ENCODE peak calls at places on chromosome 12, in four cellular contexts. H is IMR-90, Y is H1, M is astrocyte. P is an unnamed sample.

GRCh38 chr12:43937947-43938346 is 102.1 kb downstream of the TMEM117 start:
- DNase-seq in H (peak), Y (no peak), M (no peak), P (peak)

GRCh38 chr12:67593041-67593870 is 55.3 kb upstream of the DYRK2 start:
- DNase-seq in H (peak), Y (no peak), M (peak), P (no peak)

GRCh38 chr12:76947270-76947669 is 68.5 kb upstream of the CSRP2 start:
- DNase-seq in H (no peak), Y (no peak), M (no peak), P (no peak)

GRCh38 chr12:90331821-90332220 is 623.2 kb downstream of the CCER1 start:
- DNase-seq in H (no peak), Y (no peak), M (no peak), P (no peak)

GRCh38 chr12:124195226-124195938 is 99.5 kb upstream of the RFLNA start:
- DNase-seq in H (no peak), Y (no peak), M (no peak), P (no peak)

GRCh38 chr12:132161046-132161781 is 17.0 kb downstream of the NOC4L start:
- DNase-seq in H (peak), Y (no peak), M (peak), P (no peak)

GRCh38 chr12:62259311-62259992 is 752 bp upstream of the USP15 start:
- DNase-seq in H (no peak), Y (no peak), M (no peak), P (peak)

GRCh38 chr12:132433641-132434395 is 56.1 kb upstream of the FBRSL1 start:
- DNase-seq in H (no peak), Y (no peak), M (no peak), P (no peak)

GRCh38 chr12:79874665-79875064 is 60.2 kb downstream of the PPP1R12A start:
- DNase-seq in H (no peak), Y (no peak), M (no peak), P (no peak)

GRCh38 chr12:114371250-114371649 is 34.7 kb downstream of the TBX5 start:
- DNase-seq in H (no peak), Y (no peak), M (no peak), P (no peak)
- H2AFZ ChIP-seq in H (no peak), Y (no peak), M (no peak), P (no peak)

GRCh38 chr12:56042430-56043203 is 899 bp downstream of the RPS26 start:
- DNase-seq in H (no peak), Y (no peak), M (no peak), P (no peak)
- H2AFZ ChIP-seq in H (peak), Y (no peak), M (no peak), P (no peak)

GRCh38 chr12:1493781-1494180 is 100.6 kb downstream of the FBXL14 start:
- DNase-seq in H (no peak), Y (peak), M (no peak), P (no peak)

GRCh38 chr12:1494856-1495255 is 99.5 kb downstream of the FBXL14 start:
- DNase-seq in H (no peak), Y (peak), M (no peak), P (no peak)

GRCh38 chr12:1491983-1492697 is 102.2 kb downstream of the FBXL14 start:
- DNase-seq in H (no peak), Y (no peak), M (no peak), P (no peak)

GRCh38 chr12:1488908-1489381 is 105.4 kb downstream of the FBXL14 start:
- DNase-seq in H (peak), Y (no peak), M (peak), P (no peak)
- H2AFZ ChIP-seq in H (peak), Y (no peak), M (peak), P (no peak)

GRCh38 chr12:57162541-57163125 is 15.2 kb upstream of the LRP1-AS start:
- DNase-seq in H (no peak), Y (no peak), M (no peak), P (no peak)

GRCh38 chr12:57160021-57160420 is 12.6 kb upstream of the LRP1-AS start:
- DNase-seq in H (no peak), Y (no peak), M (no peak), P (no peak)

GRCh38 chr12:57159341-57159740 is 11.9 kb upstream of the LRP1-AS start:
- DNase-seq in H (no peak), Y (no peak), M (no peak), P (no peak)

GRCh38 chr12:57160741-57161140 is 13.3 kb upstream of the LRP1-AS start:
- DNase-seq in H (no peak), Y (no peak), M (no peak), P (no peak)

GRCh38 chr12:57161491-57161890 is 14.1 kb upstream of the LRP1-AS start:
- DNase-seq in H (peak), Y (no peak), M (peak), P (no peak)
- H2AFZ ChIP-seq in H (no peak), Y (no peak), M (no peak), P (no peak)

DNA sequence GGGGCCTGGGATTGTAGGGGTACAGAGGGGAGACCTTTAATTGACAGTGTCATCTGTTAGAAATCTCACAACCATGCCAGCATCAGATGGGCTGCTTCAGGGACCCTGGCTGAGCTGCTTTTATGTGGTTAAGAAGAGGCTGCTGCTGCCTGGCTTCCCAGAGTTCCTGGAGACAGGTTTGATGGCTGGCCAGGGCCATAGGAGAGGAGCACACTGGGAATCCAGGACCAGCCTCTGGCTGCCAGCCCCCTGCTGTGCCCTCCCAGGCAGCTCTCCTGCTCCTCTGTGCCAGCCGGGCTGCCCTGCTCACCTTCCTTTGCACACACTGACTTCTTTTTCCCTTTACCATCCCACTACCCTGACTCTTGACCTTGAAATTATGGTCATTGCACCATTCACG is 507 bp upstream of the KRT73 start:
- DNase-seq in H (no peak), Y (peak), M (no peak), P (no peak)
- H2AFZ ChIP-seq in H (no peak), Y (no peak), M (no peak), P (no peak)

GRCh38 chr12:105294886-105295479 is 35.5 kb upstream of the C12orf75 start:
- DNase-seq in H (no peak), Y (no peak), M (no peak), P (no peak)
- H2AFZ ChIP-seq in H (no peak), Y (peak), M (no peak), P (no peak)

DNA sequence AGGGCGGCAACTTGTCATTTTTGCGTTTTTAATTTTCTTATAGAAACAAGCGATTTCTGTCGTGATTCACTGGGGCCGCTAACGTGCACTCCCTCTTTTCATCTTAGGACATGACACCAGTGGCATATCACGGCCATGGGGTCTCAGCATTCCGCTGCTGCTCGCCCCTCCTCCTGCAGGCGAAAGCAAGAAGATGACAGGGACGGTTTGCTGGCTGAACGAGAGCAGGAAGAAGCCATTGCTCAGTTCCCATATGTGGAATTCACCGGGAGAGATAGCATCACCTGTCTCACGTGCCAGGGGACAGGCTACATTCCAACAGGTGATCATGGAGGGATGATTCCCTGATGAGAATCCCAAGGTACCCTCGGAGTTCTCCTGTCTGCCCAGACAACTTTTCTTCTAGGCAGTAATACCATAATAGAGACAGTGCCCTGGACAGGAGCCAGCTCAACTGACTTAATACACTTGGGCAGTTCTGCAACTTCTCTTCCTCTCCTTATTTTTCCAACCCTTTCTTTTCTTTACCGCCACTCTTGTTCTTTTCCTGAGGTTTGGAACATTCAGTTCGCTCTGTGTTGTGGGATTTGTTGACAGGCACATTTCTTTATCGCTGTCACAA is 817 bp downstream of the TMEM106C start:
- DNase-seq in H (no peak), Y (no peak), M (no peak), P (peak)
- H2AFZ ChIP-seq in H (peak), Y (peak), M (peak), P (peak)

GRCh38 chr12:85680881-85681280 is 155.3 kb downstream of the RASSF9 start:
- DNase-seq in H (no peak), Y (no peak), M (no peak), P (no peak)

GRCh38 chr12:85679296-85679695 is 156.9 kb downstream of the RASSF9 start:
- DNase-seq in H (no peak), Y (no peak), M (no peak), P (no peak)

GRCh38 chr12:85683051-85683450 is 153.2 kb downstream of the RASSF9 start:
- DNase-seq in H (no peak), Y (no peak), M (no peak), P (no peak)

GRCh38 chr12:85676816-85677749 is 159.1 kb downstream of the RASSF9 start:
- DNase-seq in H (no peak), Y (no peak), M (no peak), P (no peak)

DNA sequence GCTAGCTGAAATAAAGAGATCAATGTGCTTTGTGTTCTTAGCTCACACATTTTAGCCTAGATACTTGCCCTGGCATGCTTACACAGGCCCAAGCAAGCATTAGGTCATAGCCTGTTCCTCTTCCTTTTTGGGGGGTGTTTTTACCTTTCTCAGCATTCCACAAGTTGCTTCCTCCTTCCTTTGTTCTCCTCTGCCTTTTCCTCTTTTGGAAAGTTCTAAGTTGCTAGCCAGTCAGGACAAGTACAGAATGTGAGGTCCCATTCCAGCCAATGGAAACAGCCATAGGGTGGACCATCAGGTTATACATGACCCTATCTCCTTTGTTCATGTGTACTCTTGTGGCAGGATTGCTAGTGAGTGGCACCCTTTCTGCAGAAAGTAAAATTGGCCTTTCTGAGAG is 154.9 kb downstream of the RASSF9 start:
- DNase-seq in H (no peak), Y (no peak), M (no peak), P (no peak)
- H2AFZ ChIP-seq in H (no peak), Y (peak), M (no peak), P (no peak)

DNA sequence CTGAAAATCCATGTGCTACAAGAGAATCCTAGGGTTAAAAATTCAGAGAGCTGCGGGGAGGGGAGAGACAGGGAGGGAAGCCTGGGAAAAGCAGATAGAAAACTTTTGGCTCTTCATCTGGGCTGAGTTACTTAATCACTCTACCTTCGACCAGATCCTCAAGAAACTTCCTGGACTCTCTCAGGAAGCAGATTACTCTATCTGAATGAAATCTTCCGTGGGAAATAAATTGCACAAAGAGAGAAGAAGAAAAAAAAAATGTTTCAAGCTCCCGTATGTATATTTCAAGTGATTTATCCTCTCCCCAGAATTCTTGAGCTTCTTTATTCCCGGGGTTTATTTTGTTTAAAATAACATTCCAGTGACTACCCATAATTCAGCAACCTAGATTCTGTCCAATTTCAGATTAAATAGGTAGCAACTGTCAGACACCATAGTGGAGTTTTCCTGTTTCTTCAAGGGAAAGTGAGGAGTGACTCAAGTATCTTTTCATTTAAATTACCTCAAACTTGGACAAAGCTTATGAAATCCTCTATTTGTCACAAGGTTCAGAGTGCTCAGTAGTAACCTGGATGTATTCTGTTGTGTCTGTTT is 163.7 kb downstream of the MYRFL start:
- DNase-seq in H (peak), Y (no peak), M (peak), P (no peak)
- H2AFZ ChIP-seq in H (peak), Y (peak), M (peak), P (no peak)

DNA sequence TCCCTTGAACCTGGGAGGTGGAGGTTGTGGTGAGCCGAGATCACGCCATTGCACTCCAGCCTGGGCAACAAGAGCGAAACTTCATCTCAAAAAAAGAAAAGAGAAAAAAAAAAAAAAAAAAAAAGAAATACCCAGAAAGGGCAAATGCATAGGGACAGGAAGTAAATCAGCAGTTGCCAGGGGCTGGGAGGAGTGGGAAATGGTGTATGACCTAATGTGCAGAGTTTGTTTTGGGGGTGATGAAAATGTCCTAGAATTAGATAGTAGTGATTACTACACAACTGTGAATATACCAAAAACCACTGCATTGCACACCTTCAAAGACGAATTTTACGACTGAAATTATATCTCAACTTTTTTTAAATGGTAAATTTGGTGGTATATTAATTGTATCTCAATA is 20.4 kb downstream of the DUSP16 start:
- DNase-seq in H (no peak), Y (no peak), M (no peak), P (no peak)
- H2AFZ ChIP-seq in H (no peak), Y (no peak), M (no peak), P (no peak)